ENCODE peak calls at places on chromosomes 13 and 19, in four cellular contexts. E is HCT116, U is SK-N-SH, A is HepG2. H is an unnamed sample.

GRCh38 chr19:41588497-41589209 is 12.7 kb downstream of the CEACAM21 start:
- DNase-seq in U (no peak), A (peak), E (no peak), H (peak)

GRCh38 chr19:37452500-37453245 is 14.6 kb downstream of the ZNF569 start:
- DNase-seq in E (no peak), U (no peak), A (no peak), H (no peak)

GRCh38 chr19:18284710-18285430 is 3.4 kb upstream of the JUND start:
- DNase-seq in E (no peak), U (no peak), A (no peak), H (no peak)

GRCh38 chr13:110363009-110363408 is 55.9 kb downstream of the COL4A2 start:
- DNase-seq in U (no peak), A (no peak), E (peak), H (no peak)

GRCh38 chr13:32857077-32857476 is 159.1 kb upstream of the KL start:
- DNase-seq in A (no peak), U (no peak), E (no peak), H (no peak)

GRCh38 chr19:57802269-57802668 is 12.4 kb downstream of the ZNF552 start:
- DNase-seq in U (no peak), A (no peak), E (no peak), H (peak)

GRCh38 chr13:64643066-64643465 is 2587.1 kb downstream of the PCDH9 start:
- DNase-seq in U (no peak), A (no peak), E (no peak), H (no peak)

GRCh38 chr13:26557051-26557392 is 461 bp upstream of the WASF3 start:
- DNase-seq in U (no peak), A (no peak), E (peak), H (no peak)

GRCh38 chr19:1365964-1366695 is 17.6 kb upstream of the NDUFS7 start:
- DNase-seq in A (no peak), U (no peak), E (no peak), H (no peak)

GRCh38 chr19:40592170-40592569 is 9.0 kb upstream of the LTBP4 start:
- DNase-seq in U (peak), A (peak), E (no peak), H (peak)

GRCh38 chr19:33268162-33268991 is 34.0 kb downstream of the CEBPA start:
- DNase-seq in U (no peak), A (no peak), E (no peak), H (no peak)

GRCh38 chr13:49620170-49620621 is 8.1 kb upstream of the ARL11 start:
- DNase-seq in A (no peak), E (no peak), U (no peak), H (no peak)

GRCh38 chr13:94309997-94310842 is 169.3 kb downstream of the DCT start:
- DNase-seq in A (no peak), E (no peak), U (no peak), H (no peak)

GRCh38 chr13:35143123-35143522 is 201.1 kb downstream of the NBEA start:
- DNase-seq in A (no peak), E (no peak), U (no peak), H (no peak)

GRCh38 chr13:30416471-30416870 is 5.8 kb upstream of the UBE2L5 start:
- DNase-seq in E (no peak), A (no peak), U (no peak), H (no peak)

GRCh38 chr13:44237276-44237767 is 136.3 kb upstream of the SERP2 start:
- DNase-seq in E (no peak), A (no peak), U (peak), H (no peak)

GRCh38 chr19:294819-295686 is 3.9 kb upstream of the PLPP2 start:
- DNase-seq in A (no peak), U (peak), E (no peak), H (peak)

GRCh38 chr13:74450976-74451375 is 316.8 kb upstream of the KLF12 start:
- DNase-seq in U (no peak), A (no peak), E (no peak), H (no peak)

GRCh38 chr19:18506101-18506534 is 15.8 kb downstream of the ELL start:
- DNase-seq in A (no peak), U (no peak), E (no peak), H (no peak)

GRCh38 chr19:53553865-53554791 is 16.2 kb downstream of the ZNF331 start:
- DNase-seq in E (no peak), A (no peak), U (peak), H (no peak)

GRCh38 chr19:55115446-55116065 is 1.9 kb downstream of the PPP1R12C start:
- DNase-seq in U (peak), E (no peak), A (no peak), H (no peak)

GRCh38 chr13:96781141-96781540 is 213.1 kb downstream of the OXGR1 start:
- DNase-seq in U (no peak), E (no peak), A (no peak), H (no peak)

GRCh38 chr13:47216176-47216822 is 319.4 kb upstream of the HTR2A start:
- DNase-seq in E (no peak), U (no peak), A (no peak), H (no peak)

GRCh38 chr13:112761701-112762689 is 72.2 kb downstream of the ATP11A start:
- DNase-seq in E (no peak), U (no peak), A (no peak), H (no peak)

GRCh38 chr13:46995874-46996273 is 99.0 kb upstream of the HTR2A start:
- DNase-seq in A (no peak), E (no peak), U (no peak), H (no peak)

GRCh38 chr19:55096061-55096701 is 20.5 kb downstream of the EPS8L1 start:
- DNase-seq in U (no peak), A (no peak), E (no peak), H (no peak)

GRCh38 chr19:34235425-34235940 is 18.9 kb upstream of the GARRE1 start:
- DNase-seq in A (no peak), E (no peak), U (no peak), H (no peak)

GRCh38 chr13:34779171-34779570 is 162.9 kb upstream of the NBEA start:
- DNase-seq in E (no peak), A (no peak), U (no peak), H (no peak)

GRCh38 chr19:13959962-13960862 is 7.9 kb downstream of the DCAF15 start:
- DNase-seq in U (peak), E (no peak), A (no peak), H (no peak)

GRCh38 chr19:6668696-6669095 is 1.3 kb downstream of the TNFSF14 start:
- DNase-seq in A (no peak), E (no peak), U (no peak), H (no peak)

GRCh38 chr13:26020536-26021290 is 31.1 kb downstream of the SHISA2 start:
- DNase-seq in U (no peak), E (no peak), A (no peak), H (no peak)

GRCh38 chr19:29489182-29489951 is 36.4 kb upstream of the VSTM2B start:
- DNase-seq in A (no peak), E (no peak), U (no peak), H (no peak)

GRCh38 chr13:33349314-33349995 is 63.9 kb upstream of the STARD13 start:
- DNase-seq in A (no peak), U (no peak), E (no peak), H (no peak)

DNA sequence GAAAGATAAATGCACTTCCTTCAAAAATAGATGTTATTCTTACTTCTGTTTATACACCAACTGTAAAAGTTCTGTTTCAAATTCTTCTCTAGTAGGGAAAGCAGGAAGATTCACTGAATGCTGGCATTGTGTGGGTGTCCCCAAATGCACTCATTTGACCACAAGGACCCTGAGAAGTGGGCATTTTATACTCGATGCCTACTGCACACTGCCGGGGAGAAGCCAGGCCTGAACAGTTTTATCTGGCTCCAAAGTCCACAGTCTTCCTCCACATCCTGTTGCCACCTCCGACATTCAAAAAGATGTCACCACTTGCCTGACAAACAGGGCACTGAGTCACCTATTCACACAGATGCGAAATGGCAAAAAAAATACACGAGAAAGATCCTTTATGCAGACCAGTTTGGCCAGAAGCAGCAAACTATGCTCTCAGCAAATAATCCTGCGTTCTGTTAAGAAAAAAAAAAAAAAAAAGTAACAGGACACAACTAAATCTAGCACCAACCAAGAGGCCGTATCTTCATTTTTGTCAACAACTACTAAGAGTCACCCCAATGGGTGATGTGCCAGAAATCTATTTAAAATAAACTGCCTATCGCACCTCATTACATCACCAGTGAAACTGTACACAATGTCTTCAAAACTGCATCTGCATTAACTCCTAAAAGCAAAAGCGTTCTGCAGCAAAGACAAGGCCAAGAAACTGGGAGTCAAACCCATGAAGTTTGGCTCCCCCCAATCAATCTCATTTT is 6.2 kb downstream of the ZC3H4 start:
- DNase-seq in E (no peak), A (peak), U (no peak), H (no peak)
- TF ChIP-seq JUND in E (no peak), A (peak), U (no peak), H (no peak)

GRCh38 chr13:77056886-77057285 is 29.9 kb upstream of the FBXL3 start:
- DNase-seq in E (no peak), A (no peak), U (no peak), H (no peak)

GRCh38 chr13:77056382-77056781 is 29.4 kb upstream of the FBXL3 start:
- DNase-seq in E (no peak), A (no peak), U (no peak), H (peak)

GRCh38 chr13:77053192-77053591 is 26.2 kb upstream of the FBXL3 start:
- DNase-seq in A (no peak), U (no peak), E (no peak), H (peak)

GRCh38 chr13:77055158-77055557 is 28.2 kb upstream of the FBXL3 start:
- DNase-seq in E (no peak), U (no peak), A (no peak), H (peak)
- TF ChIP-seq JUND in E (no peak), U (no peak), A (no peak), H (peak)

GRCh38 chr19:16347706-16348105 is 23.1 kb downstream of the KLF2 start:
- DNase-seq in E (no peak), A (no peak), U (no peak), H (no peak)
- TF ChIP-seq JUND in E (no peak), A (no peak), U (no peak), H (no peak)

DNA sequence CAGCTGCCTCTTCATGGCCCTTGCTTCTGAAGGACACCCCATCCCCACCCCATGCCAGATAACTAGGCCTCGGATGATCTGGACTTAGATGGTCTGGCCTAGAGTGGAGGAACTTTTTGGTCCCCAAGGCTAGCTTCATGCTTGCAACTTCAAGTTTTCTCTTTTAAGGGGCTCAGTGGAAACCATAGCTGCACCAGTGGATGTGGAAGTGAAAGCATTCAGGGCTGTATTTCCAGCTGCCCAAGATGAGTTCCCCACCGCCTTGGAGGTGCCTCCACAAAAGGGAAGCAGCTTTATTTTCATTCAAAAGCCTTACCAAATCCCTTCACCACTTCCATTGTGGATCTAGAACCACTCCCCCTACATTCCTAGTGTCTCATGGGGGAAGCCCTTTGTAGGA is 17.6 kb upstream of the GSX1 start:
- DNase-seq in U (no peak), A (no peak), E (no peak), H (no peak)
- TF ChIP-seq JUND in U (no peak), A (no peak), E (no peak), H (no peak)

DNA sequence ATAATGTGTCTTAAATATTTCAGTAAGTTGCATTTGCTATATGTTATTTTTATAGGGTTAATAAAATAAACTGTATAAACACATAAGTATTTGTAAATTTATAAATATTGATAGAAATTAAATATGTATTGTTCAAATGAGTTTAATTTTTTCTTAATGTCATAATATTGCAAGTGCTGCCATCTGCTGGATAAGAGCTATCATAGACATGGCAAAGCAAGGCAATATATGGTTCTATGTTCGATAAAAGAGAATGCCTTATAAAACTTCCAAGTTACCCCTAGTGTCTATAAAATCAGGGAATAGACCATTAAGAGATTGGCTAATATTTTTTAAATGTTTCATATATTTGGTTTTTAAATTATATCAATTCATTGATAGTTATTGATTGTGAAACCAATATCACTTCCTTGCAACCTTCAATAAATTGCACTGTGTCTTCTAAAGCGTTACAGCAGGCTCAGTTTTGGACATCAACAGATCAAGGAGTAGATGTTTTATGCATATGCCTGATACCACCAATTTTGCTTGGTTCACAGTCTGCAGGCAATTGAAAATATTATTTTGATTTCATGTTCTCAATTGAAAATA is 29.0 kb upstream of the SLITRK6 start:
- DNase-seq in U (peak), E (peak), A (peak), H (peak)
- TF ChIP-seq JUND in U (no peak), E (no peak), A (no peak), H (no peak)

DNA sequence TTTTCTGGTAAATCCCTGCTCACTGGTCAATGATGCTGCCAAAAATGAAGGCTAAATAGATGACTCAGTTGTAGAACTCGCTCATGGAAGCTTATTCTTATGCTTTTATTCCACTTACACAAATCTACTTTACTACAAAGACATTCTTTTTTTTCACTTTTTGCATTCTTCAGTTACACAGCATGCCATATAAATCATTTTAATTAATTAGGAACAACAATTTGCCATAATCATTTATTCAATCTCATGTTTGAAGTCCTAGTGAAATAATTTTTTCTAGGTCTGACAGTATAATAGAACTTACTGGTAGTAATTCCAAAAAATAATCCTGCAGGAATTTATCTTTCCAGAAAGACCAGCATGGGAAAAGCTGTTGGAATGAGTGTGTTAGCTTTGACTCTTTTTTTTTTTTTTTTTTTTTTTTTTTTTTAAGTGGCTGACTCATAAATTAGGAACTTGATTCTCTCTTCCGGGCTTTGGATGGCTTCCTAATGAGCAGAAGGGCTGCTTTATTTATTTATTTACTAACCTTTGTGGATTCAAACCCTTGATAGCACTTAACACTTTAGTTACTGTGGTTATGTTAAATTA is 256.7 kb downstream of the SPRY2 start:
- DNase-seq in E (no peak), U (no peak), A (no peak), H (no peak)
- TF ChIP-seq JUND in E (no peak), U (peak), A (no peak), H (no peak)

GRCh38 chr19:15379996-15380647 is 535 bp upstream of the AKAP8 start:
- DNase-seq in A (peak), U (no peak), E (peak), H (peak)

GRCh38 chr19:15381864-15382263 is 2.3 kb upstream of the AKAP8 start:
- DNase-seq in U (no peak), E (no peak), A (no peak), H (no peak)

GRCh38 chr19:15381429-15381828 is 1.8 kb upstream of the AKAP8 start:
- DNase-seq in E (no peak), U (no peak), A (no peak), H (no peak)

GRCh38 chr19:15379083-15379995 is at the start of gene AKAP8:
- DNase-seq in U (peak), A (peak), E (peak), H (peak)

GRCh38 chr19:15378529-15379082 is 981 bp downstream of the AKAP8 start:
- DNase-seq in A (peak), E (no peak), U (peak), H (peak)
- TF ChIP-seq JUND in A (no peak), E (no peak), U (no peak), H (no peak)